ENCODE peak calls at places on chromosomes 2 and 18, in four cellular contexts. V, G, T and M are unnamed samples. For H3K9me3, the result is how much of the 10 kb centered on the place peaks cover.

GRCh38 chr2:225131898-225132297 is 89.6 kb upstream of the DOCK10 start:
- DNase-seq in T (no peak), G (no peak), V (no peak), M (no peak)

GRCh38 chr2:54468643-54469042 is 12.5 kb downstream of the SPTBN1 start:
- DNase-seq in G (no peak), V (no peak), T (no peak), M (no peak)

GRCh38 chr18:34098109-34098508 is 126.6 kb downstream of the NOL4 start:
- DNase-seq in T (no peak), V (no peak), G (no peak), M (no peak)

GRCh38 chr2:136116813-136117390 is 1.0 kb downstream of the CXCR4 start:
- DNase-seq in G (peak), T (no peak), V (peak), M (peak)

GRCh38 chr2:101036562-101036961 is 34.5 kb downstream of the RPL31 start:
- DNase-seq in G (no peak), T (no peak), V (no peak), M (no peak)

GRCh38 chr2:61018319-61018750 is 280 bp upstream of the PUS10 start:
- DNase-seq in T (no peak), V (no peak), G (no peak), M (no peak)

GRCh38 chr2:238039985-238040384 is 20.8 kb upstream of the SCLY start:
- DNase-seq in V (no peak), T (no peak), G (no peak), M (no peak)

GRCh38 chr2:173962583-173963110 is 2.5 kb downstream of the SP3 start:
- DNase-seq in T (no peak), G (no peak), V (no peak), M (no peak)

GRCh38 chr2:195533771-195534642 is 123.0 kb upstream of the SLC39A10 start:
- DNase-seq in V (peak), T (peak), G (no peak), M (peak)

GRCh38 chr2:65913914-65914786 is 481.8 kb upstream of the SPRED2 start:
- DNase-seq in T (no peak), V (no peak), G (no peak), M (no peak)

GRCh38 chr18:41940506-41941215 is 14.4 kb upstream of the PIK3C3 start:
- DNase-seq in T (no peak), G (no peak), V (no peak), M (no peak)

GRCh38 chr18:76568726-76569125 is 73.7 kb upstream of the ZNF516 start:
- DNase-seq in G (no peak), T (no peak), V (no peak), M (no peak)

GRCh38 chr2:201642579-201643215 is 606 bp downstream of the TMEM237 start:
- DNase-seq in G (peak), V (peak), T (peak), M (peak)

GRCh38 chr2:121858406-121858805 is 103.0 kb downstream of the TSN start:
- DNase-seq in G (no peak), V (no peak), T (no peak), M (no peak)

GRCh38 chr2:162992828-162993227 is 154.3 kb upstream of the KCNH7 start:
- DNase-seq in G (no peak), V (no peak), T (no peak), M (no peak)

GRCh38 chr18:2444201-2444875 is 127.0 kb downstream of the METTL4 start:
- DNase-seq in G (no peak), V (no peak), T (no peak), M (no peak)

GRCh38 chr18:2147866-2148265 is 423.4 kb downstream of the METTL4 start:
- DNase-seq in G (no peak), V (no peak), T (no peak), M (no peak)

GRCh38 chr18:1147616-1148184 is 243.0 kb downstream of the ADCYAP1 start:
- DNase-seq in T (peak), V (no peak), G (no peak), M (no peak)
- H3K9me3 ChIP-seq in T (under half), V (under half), G (under half), M (under half)

GRCh38 chr2:9737053-9737875 is 106.0 kb upstream of the TAF1B start:
- DNase-seq in V (no peak), G (no peak), T (no peak), M (no peak)
- TF ChIP-seq CTCF in V (peak), G (no peak), T (no peak), M (peak)

GRCh38 chr2:226611944-226612318 is 187.7 kb downstream of the IRS1 start:
- DNase-seq in G (no peak), T (no peak), V (no peak), M (no peak)
- H3K27ac ChIP-seq in G (no peak), T (no peak), V (no peak), M (no peak)

GRCh38 chr2:48347712-48348111 is 182.2 kb upstream of the STON1 start:
- DNase-seq in T (no peak), G (no peak), V (no peak), M (no peak)
- H3K9me3 ChIP-seq in T (under half), G (under half), V (under half), M (under half)

GRCh38 chr2:64859208-64860161 is 129.7 kb upstream of the SLC1A4 start:
- DNase-seq in G (peak), V (no peak), T (peak), M (no peak)
- TF ChIP-seq CTCF in G (peak), V (no peak), T (no peak), M (no peak)

GRCh38 chr2:234733093-234733489 is 218.7 kb upstream of the SH3BP4 start:
- DNase-seq in V (no peak), T (no peak), G (no peak), M (no peak)
- H3K27ac ChIP-seq in V (no peak), T (no peak), G (no peak), M (no peak)

GRCh38 chr18:58397385-58398132 is 231.3 kb downstream of the ALPK2 start:
- DNase-seq in V (no peak), G (no peak), T (no peak), M (no peak)
- H3K9me3 ChIP-seq in V (under half), G (under half), T (under half), M (under half)